ENCODE peak calls at places on chromosomes 3 and 15, in six cellular contexts. One of them, this sample, is unnamed.

GRCh38 chr3:106337116-106337515 is 468.3 kb upstream of the CBLB start:
- DNase-seq in breast epithelium: no peak
- DNase-seq in esophagus squamous epithelium: no peak
- DNase-seq in adrenal gland: no peak
- DNase-seq in gastrocnemius medialis: no peak
- DNase-seq in heart left ventricle: no peak
- DNase-seq in this sample: no peak

GRCh38 chr3:132726341-132726823 is 4.2 kb upstream of the NPHP3 start:
- DNase-seq in gastrocnemius medialis: no peak
- DNase-seq in adrenal gland: no peak
- DNase-seq in heart left ventricle: no peak
- DNase-seq in esophagus squamous epithelium: no peak
- DNase-seq in breast epithelium: no peak
- DNase-seq in this sample: no peak

GRCh38 chr3:147384210-147385058 is 21.9 kb downstream of the ZIC4 start:
- DNase-seq in breast epithelium: no peak
- DNase-seq in gastrocnemius medialis: no peak
- DNase-seq in adrenal gland: no peak
- DNase-seq in heart left ventricle: no peak
- DNase-seq in esophagus squamous epithelium: no peak
- DNase-seq in this sample: no peak

GRCh38 chr15:100694381-100695012 is 92.1 kb downstream of the ASB7 start:
- DNase-seq in esophagus squamous epithelium: no peak
- DNase-seq in heart left ventricle: no peak
- DNase-seq in breast epithelium: no peak
- DNase-seq in adrenal gland: no peak
- DNase-seq in gastrocnemius medialis: no peak
- DNase-seq in this sample: no peak

GRCh38 chr15:25965326-25965725 is 102.2 kb upstream of the ATP10A start:
- DNase-seq in adrenal gland: no peak
- DNase-seq in heart left ventricle: no peak
- DNase-seq in gastrocnemius medialis: no peak
- DNase-seq in esophagus squamous epithelium: no peak
- DNase-seq in breast epithelium: no peak
- DNase-seq in this sample: no peak

GRCh38 chr3:77256584-77257488 is 216.9 kb downstream of the ROBO2 start:
- DNase-seq in esophagus squamous epithelium: no peak
- DNase-seq in breast epithelium: no peak
- DNase-seq in heart left ventricle: no peak
- DNase-seq in adrenal gland: no peak
- DNase-seq in gastrocnemius medialis: no peak
- DNase-seq in this sample: no peak

GRCh38 chr3:71389911-71390573 is 193.5 kb downstream of the FOXP1 start:
- DNase-seq in breast epithelium: peak
- DNase-seq in esophagus squamous epithelium: no peak
- DNase-seq in heart left ventricle: peak
- DNase-seq in adrenal gland: no peak
- DNase-seq in gastrocnemius medialis: peak
- DNase-seq in this sample: peak

GRCh38 chr3:139117136-139117675 is 72.5 kb upstream of the PRR23C start:
- DNase-seq in esophagus squamous epithelium: no peak
- DNase-seq in heart left ventricle: no peak
- DNase-seq in breast epithelium: no peak
- DNase-seq in adrenal gland: no peak
- DNase-seq in gastrocnemius medialis: no peak
- DNase-seq in this sample: no peak

GRCh38 chr15:82942691-82943090 is 9.8 kb downstream of the HOMER2 start:
- DNase-seq in heart left ventricle: no peak
- DNase-seq in breast epithelium: peak
- DNase-seq in adrenal gland: no peak
- DNase-seq in esophagus squamous epithelium: no peak
- DNase-seq in gastrocnemius medialis: peak
- DNase-seq in this sample: peak

GRCh38 chr3:151305778-151306157 is 10.9 kb downstream of the GPR87 start:
- DNase-seq in esophagus squamous epithelium: no peak
- DNase-seq in gastrocnemius medialis: no peak
- DNase-seq in heart left ventricle: no peak
- DNase-seq in adrenal gland: no peak
- DNase-seq in breast epithelium: no peak
- DNase-seq in this sample: no peak

GRCh38 chr15:68775671-68776476 is 44.8 kb downstream of the ANP32A start:
- DNase-seq in esophagus squamous epithelium: no peak
- DNase-seq in adrenal gland: peak
- DNase-seq in breast epithelium: no peak
- DNase-seq in gastrocnemius medialis: peak
- DNase-seq in heart left ventricle: peak
- DNase-seq in this sample: peak

GRCh38 chr15:34650177-34650576 is 66.7 kb upstream of the GOLGA8B start:
- DNase-seq in breast epithelium: no peak
- DNase-seq in heart left ventricle: no peak
- DNase-seq in gastrocnemius medialis: no peak
- DNase-seq in esophagus squamous epithelium: no peak
- DNase-seq in adrenal gland: no peak
- DNase-seq in this sample: no peak

GRCh38 chr15:29671308-29671981 is 150.8 kb downstream of the TJP1 start:
- DNase-seq in adrenal gland: no peak
- DNase-seq in heart left ventricle: no peak
- DNase-seq in breast epithelium: no peak
- DNase-seq in esophagus squamous epithelium: no peak
- DNase-seq in gastrocnemius medialis: no peak
- DNase-seq in this sample: peak

GRCh38 chr3:119352235-119352634 is 58.1 kb downstream of the ARHGAP31 start:
- DNase-seq in heart left ventricle: no peak
- DNase-seq in esophagus squamous epithelium: no peak
- DNase-seq in adrenal gland: no peak
- DNase-seq in gastrocnemius medialis: no peak
- DNase-seq in breast epithelium: no peak
- DNase-seq in this sample: no peak

GRCh38 chr3:150439657-150440056 is 31.6 kb downstream of the TSC22D2 start:
- DNase-seq in gastrocnemius medialis: no peak
- DNase-seq in adrenal gland: no peak
- DNase-seq in esophagus squamous epithelium: no peak
- DNase-seq in heart left ventricle: no peak
- DNase-seq in breast epithelium: no peak
- DNase-seq in this sample: no peak

GRCh38 chr15:65411470-65412071 is 11.2 kb downstream of the IGDCC4 start:
- DNase-seq in adrenal gland: no peak
- DNase-seq in gastrocnemius medialis: no peak
- DNase-seq in heart left ventricle: no peak
- DNase-seq in breast epithelium: no peak
- DNase-seq in esophagus squamous epithelium: no peak
- DNase-seq in this sample: no peak

GRCh38 chr15:70066422-70066821 is 31.3 kb downstream of the TLE3 start:
- DNase-seq in esophagus squamous epithelium: no peak
- DNase-seq in gastrocnemius medialis: no peak
- DNase-seq in heart left ventricle: no peak
- DNase-seq in breast epithelium: no peak
- DNase-seq in adrenal gland: no peak
- DNase-seq in this sample: no peak

GRCh38 chr3:39639344-39640236 is 169.8 kb upstream of the MYRIP start:
- DNase-seq in heart left ventricle: no peak
- DNase-seq in esophagus squamous epithelium: no peak
- DNase-seq in adrenal gland: peak
- DNase-seq in gastrocnemius medialis: no peak
- DNase-seq in breast epithelium: no peak
- DNase-seq in this sample: no peak

GRCh38 chr3:31232049-31233040 is 300.4 kb upstream of the STT3B start:
- DNase-seq in esophagus squamous epithelium: no peak
- DNase-seq in heart left ventricle: peak
- DNase-seq in breast epithelium: no peak
- DNase-seq in adrenal gland: no peak
- DNase-seq in gastrocnemius medialis: peak
- DNase-seq in this sample: peak

GRCh38 chr3:182523836-182524235 is 269.5 kb upstream of the ATP11B start:
- DNase-seq in esophagus squamous epithelium: no peak
- DNase-seq in adrenal gland: no peak
- DNase-seq in breast epithelium: no peak
- DNase-seq in gastrocnemius medialis: no peak
- DNase-seq in heart left ventricle: no peak
- DNase-seq in this sample: no peak

GRCh38 chr15:92082217-92082843 is 228.8 kb downstream of the SLCO3A1 start:
- DNase-seq in breast epithelium: no peak
- DNase-seq in adrenal gland: peak
- DNase-seq in esophagus squamous epithelium: no peak
- DNase-seq in gastrocnemius medialis: no peak
- DNase-seq in heart left ventricle: peak
- DNase-seq in this sample: peak

GRCh38 chr15:69450968-69451695 is 1.5 kb upstream of the RPLP1 start:
- DNase-seq in gastrocnemius medialis: no peak
- DNase-seq in esophagus squamous epithelium: no peak
- DNase-seq in heart left ventricle: no peak
- DNase-seq in adrenal gland: no peak
- DNase-seq in breast epithelium: no peak
- DNase-seq in this sample: no peak

GRCh38 chr3:120637836-120638559 is 41.9 kb downstream of the NDUFB4 start:
- DNase-seq in breast epithelium: no peak
- DNase-seq in adrenal gland: no peak
- DNase-seq in heart left ventricle: no peak
- DNase-seq in esophagus squamous epithelium: no peak
- DNase-seq in gastrocnemius medialis: no peak
- DNase-seq in this sample: no peak

GRCh38 chr3:192133271-192133670 is 594.1 kb downstream of the FGF12 start:
- DNase-seq in adrenal gland: no peak
- DNase-seq in breast epithelium: no peak
- DNase-seq in gastrocnemius medialis: no peak
- DNase-seq in heart left ventricle: no peak
- DNase-seq in esophagus squamous epithelium: no peak
- DNase-seq in this sample: no peak

GRCh38 chr3:187684880-187685279 is 14.7 kb upstream of the SST start:
- DNase-seq in gastrocnemius medialis: no peak
- DNase-seq in adrenal gland: no peak
- DNase-seq in esophagus squamous epithelium: no peak
- DNase-seq in breast epithelium: no peak
- DNase-seq in heart left ventricle: no peak
- DNase-seq in this sample: no peak

DNA sequence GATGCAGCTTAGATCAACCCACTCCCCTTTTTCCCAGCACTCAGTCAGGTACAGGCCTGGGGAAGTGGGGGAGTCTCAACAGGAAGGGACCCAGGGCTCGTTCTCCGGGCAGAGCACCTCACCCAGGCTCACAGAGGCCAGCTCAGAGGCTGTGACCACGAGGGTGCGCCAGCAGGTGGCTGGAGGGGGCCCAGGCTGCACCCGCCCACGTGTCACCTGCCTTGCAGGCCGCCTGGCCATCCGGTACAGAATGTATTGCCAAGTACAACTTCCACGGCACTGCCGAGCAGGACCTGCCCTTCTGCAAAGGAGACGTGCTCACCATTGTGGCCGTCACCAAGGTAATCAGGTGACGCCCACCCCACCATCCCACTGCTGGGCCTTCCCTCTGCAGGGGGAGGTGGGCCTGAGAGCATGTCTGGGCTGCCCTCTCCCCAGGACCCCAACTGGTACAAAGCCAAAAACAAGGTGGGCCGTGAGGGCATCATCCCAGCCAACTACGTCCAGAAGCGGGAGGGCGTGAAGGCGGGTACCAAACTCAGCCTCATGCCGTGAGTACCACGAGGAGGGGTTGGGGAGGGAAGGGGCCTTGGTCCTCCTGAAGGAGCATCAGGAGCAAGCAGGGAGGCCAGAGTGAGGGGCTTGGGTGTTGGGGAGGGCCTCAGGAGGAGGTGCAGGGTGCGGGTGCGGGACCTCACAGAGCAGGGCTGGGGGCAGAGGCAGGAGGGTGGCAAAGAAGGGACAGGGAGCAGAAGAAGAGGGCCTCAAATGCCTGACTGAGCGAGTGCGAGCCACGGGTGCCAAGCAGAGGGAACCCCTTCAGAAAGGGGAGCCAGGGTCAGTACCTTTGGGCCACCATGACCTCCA is 14.0 kb upstream of the LMAN1L start:
- DNase-seq in gastrocnemius medialis: peak
- DNase-seq in adrenal gland: no peak
- DNase-seq in esophagus squamous epithelium: no peak
- DNase-seq in breast epithelium: peak
- DNase-seq in heart left ventricle: no peak
- DNase-seq in this sample: peak
- TF ChIP-seq CTCF in gastrocnemius medialis: peak
- TF ChIP-seq CTCF in adrenal gland: no peak
- TF ChIP-seq CTCF in esophagus squamous epithelium: no peak
- TF ChIP-seq CTCF in breast epithelium: no peak
- TF ChIP-seq CTCF in heart left ventricle: no peak
- TF ChIP-seq CTCF in this sample: no peak

DNA sequence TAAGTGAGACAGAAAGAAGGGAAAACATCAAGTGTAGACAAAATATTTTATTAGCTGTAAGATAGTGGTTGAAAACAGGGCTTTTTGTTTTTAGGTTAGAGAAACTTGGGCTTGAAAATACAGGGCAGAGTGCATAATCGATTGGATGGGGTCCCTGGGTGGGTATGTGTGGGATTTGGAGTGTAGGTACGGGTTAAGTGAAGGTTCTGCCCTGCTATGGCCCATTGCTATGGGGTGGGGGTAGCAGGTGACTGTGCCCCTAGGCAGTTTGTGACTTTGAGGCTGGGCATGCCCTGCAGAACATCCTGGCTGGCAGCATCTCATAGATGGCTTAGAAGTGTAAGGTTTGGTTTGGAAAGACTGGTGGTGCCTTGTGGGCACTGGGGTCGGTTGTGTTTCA is 3.7 kb upstream of the FAM131A start:
- DNase-seq in esophagus squamous epithelium: no peak
- DNase-seq in heart left ventricle: no peak
- DNase-seq in breast epithelium: no peak
- DNase-seq in gastrocnemius medialis: no peak
- DNase-seq in adrenal gland: no peak
- DNase-seq in this sample: no peak
- TF ChIP-seq POLR2A in esophagus squamous epithelium: no peak
- TF ChIP-seq POLR2A in heart left ventricle: no peak
- TF ChIP-seq POLR2A in breast epithelium: no peak
- TF ChIP-seq POLR2A in gastrocnemius medialis: no peak
- TF ChIP-seq POLR2A in adrenal gland: no peak
- TF ChIP-seq POLR2A in this sample: no peak

GRCh38 chr3:33915796-33916589 is 117.6 kb downstream of the PDCD6IP start:
- DNase-seq in gastrocnemius medialis: no peak
- DNase-seq in heart left ventricle: no peak
- DNase-seq in adrenal gland: peak
- DNase-seq in breast epithelium: no peak
- DNase-seq in esophagus squamous epithelium: no peak
- DNase-seq in this sample: no peak
- TF ChIP-seq CTCF in gastrocnemius medialis: no peak
- TF ChIP-seq CTCF in heart left ventricle: peak
- TF ChIP-seq CTCF in adrenal gland: peak
- TF ChIP-seq CTCF in breast epithelium: no peak
- TF ChIP-seq CTCF in esophagus squamous epithelium: no peak
- TF ChIP-seq CTCF in this sample: no peak

DNA sequence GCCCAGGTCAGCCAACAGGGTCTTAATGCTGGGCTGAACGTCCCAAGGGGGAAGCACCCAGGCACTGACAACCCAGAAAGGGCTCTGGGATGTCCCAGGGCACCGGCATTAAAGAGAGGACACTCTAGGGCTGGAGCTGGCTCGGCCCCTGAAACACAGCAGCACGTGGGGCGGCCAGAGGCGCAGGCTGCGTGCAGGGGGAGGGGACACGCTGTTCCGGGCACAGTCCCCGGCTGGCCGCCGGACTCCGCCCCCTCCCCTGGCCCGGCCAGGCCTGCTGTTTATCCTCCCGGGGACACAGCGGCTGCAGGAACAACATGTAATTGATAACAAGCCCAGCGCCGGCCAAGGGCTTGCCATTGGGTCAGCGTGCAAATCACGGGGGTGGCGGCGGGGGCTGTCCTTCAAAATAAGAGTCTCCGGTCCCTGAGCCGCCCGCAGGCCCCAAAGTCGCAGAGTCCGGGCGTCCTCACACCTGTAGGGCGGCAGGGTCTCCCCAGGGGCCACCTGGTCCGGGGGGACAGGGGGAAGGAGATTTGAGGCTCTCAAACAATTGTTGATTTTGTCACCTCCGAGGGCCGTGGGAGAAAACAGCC is 1.3 kb downstream of the KLF15 start:
- DNase-seq in breast epithelium: peak
- DNase-seq in gastrocnemius medialis: peak
- DNase-seq in esophagus squamous epithelium: peak
- DNase-seq in heart left ventricle: peak
- DNase-seq in adrenal gland: peak
- DNase-seq in this sample: peak
- TF ChIP-seq POLR2A in breast epithelium: peak
- TF ChIP-seq POLR2A in gastrocnemius medialis: peak
- TF ChIP-seq POLR2A in esophagus squamous epithelium: peak
- TF ChIP-seq POLR2A in heart left ventricle: no peak
- TF ChIP-seq POLR2A in adrenal gland: peak
- TF ChIP-seq POLR2A in this sample: peak

This sample was measured in body of pancreas.